ENCODE peak calls at places on chromosomes 2 and 18, in four cellular contexts. Q is A549, T is GM23248, Z is SJSA1. A is an unnamed sample.

GRCh38 chr2:65530547-65531320 is 98.3 kb upstream of the SPRED2 start:
- DNase-seq in T (peak), Q (no peak), Z (no peak), A (no peak)

GRCh38 chr18:22773944-22774343 is 159.2 kb upstream of the RBBP8 start:
- DNase-seq in Z (no peak), Q (no peak), T (no peak), A (no peak)

GRCh38 chr18:75223687-75224347 is 13.2 kb downstream of the TSHZ1 start:
- DNase-seq in Z (no peak), T (no peak), Q (no peak), A (no peak)

GRCh38 chr2:108911807-108912628 is 77.0 kb downstream of the EDAR start:
- DNase-seq in Z (peak), T (no peak), Q (no peak), A (no peak)

GRCh38 chr18:35267809-35268208 is 22.2 kb downstream of the ZSCAN30 start:
- DNase-seq in Q (no peak), T (no peak), Z (no peak), A (no peak)

GRCh38 chr2:160427629-160428424 is 65.8 kb downstream of the RBMS1 start:
- DNase-seq in Z (no peak), T (peak), Q (no peak), A (no peak)

GRCh38 chr2:203649176-203649814 is 57.1 kb upstream of the CD28 start:
- DNase-seq in Q (no peak), Z (no peak), T (no peak), A (no peak)

GRCh38 chr2:119253760-119254600 is 30.3 kb downstream of the STEAP3 start:
- DNase-seq in T (no peak), Q (no peak), Z (peak), A (no peak)

GRCh38 chr2:40401896-40402295 is 50.0 kb downstream of the SLC8A1 start:
- DNase-seq in Q (peak), Z (peak), T (peak), A (no peak)

GRCh38 chr2:21656330-21657075 is 532.7 kb downstream of the TDRD15 start:
- DNase-seq in Q (no peak), T (no peak), Z (no peak), A (no peak)

GRCh38 chr18:7104649-7105048 is 12.9 kb downstream of the LAMA1 start:
- DNase-seq in Z (peak), Q (no peak), T (no peak), A (no peak)

GRCh38 chr2:9736008-9736407 is 105.2 kb upstream of the YWHAQ start:
- DNase-seq in Q (no peak), Z (no peak), T (no peak), A (no peak)

GRCh38 chr2:134460583-134460998 is 206.7 kb downstream of the MGAT5 start:
- DNase-seq in Z (no peak), Q (peak), T (peak), A (peak)

GRCh38 chr2:181396575-181397062 is 60.6 kb upstream of the ITGA4 start:
- DNase-seq in Z (no peak), Q (no peak), T (peak), A (no peak)

GRCh38 chr2:234421-234820 is 29.4 kb downstream of the SH3YL1 start:
- DNase-seq in Q (no peak), T (no peak), Z (no peak), A (no peak)

DNA sequence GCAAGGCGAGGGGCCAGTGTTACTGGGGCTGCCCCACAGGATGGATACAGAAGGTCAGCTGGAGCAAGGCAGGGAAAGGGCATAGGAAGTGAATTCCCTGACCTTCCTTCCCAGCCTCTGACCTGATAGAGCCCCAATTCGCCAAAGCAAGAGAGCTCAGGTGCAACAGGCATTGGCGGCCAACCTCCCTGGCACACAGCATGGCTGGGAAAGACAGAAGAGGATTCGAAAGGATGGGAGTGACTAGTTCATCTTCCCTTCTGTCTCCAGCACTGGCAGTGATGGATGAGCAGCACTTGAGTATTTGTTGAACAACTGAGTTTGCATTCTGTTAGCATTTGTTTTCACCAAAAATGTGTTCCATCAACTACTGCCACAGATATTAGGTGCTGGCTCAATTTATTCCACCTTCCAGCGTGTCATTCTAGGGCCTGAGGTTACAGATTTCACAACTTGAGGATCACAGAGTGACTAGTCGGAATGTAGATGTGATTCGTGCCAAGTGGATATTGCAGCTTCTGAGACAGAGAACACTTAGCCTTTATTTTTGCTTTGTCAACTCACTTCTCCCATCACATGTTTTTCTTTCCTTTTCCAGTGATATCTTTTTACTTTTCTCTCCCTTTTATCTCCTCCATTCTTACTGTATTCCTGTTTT is 6.2 kb downstream of the COPS8 start:
- DNase-seq in T (peak), Z (no peak), Q (no peak), A (no peak)
- H3K27ac ChIP-seq in T (peak), Z (no peak), Q (no peak), A (no peak)

GRCh38 chr18:21686282-21687105 is 18.1 kb downstream of the ABHD3 start:
- DNase-seq in Q (no peak), Z (no peak), T (peak), A (no peak)

GRCh38 chr18:21678897-21679296 is 25.7 kb downstream of the ABHD3 start:
- DNase-seq in Z (no peak), T (no peak), Q (no peak), A (no peak)

GRCh38 chr18:21680148-21680547 is 24.4 kb downstream of the ABHD3 start:
- DNase-seq in Z (no peak), T (no peak), Q (no peak), A (no peak)

GRCh38 chr18:21684731-21685130 is 19.8 kb downstream of the ABHD3 start:
- DNase-seq in Z (no peak), T (no peak), Q (no peak), A (no peak)

GRCh38 chr18:21682276-21683051 is 22.1 kb downstream of the ABHD3 start:
- DNase-seq in T (peak), Q (no peak), Z (no peak), A (no peak)
- H3K27ac ChIP-seq in T (peak), Q (no peak), Z (peak), A (no peak)

GRCh38 chr18:56632070-56633022 is 6.0 kb downstream of the TXNL1 start:
- DNase-seq in T (no peak), Z (no peak), Q (no peak), A (no peak)
- H3K27ac ChIP-seq in T (no peak), Z (no peak), Q (no peak), A (no peak)

GRCh38 chr18:61852496-61852895 is 40.3 kb downstream of the RNF152 start:
- DNase-seq in Q (no peak), T (peak), Z (no peak), A (no peak)
- H3K27ac ChIP-seq in Q (no peak), T (peak), Z (peak), A (no peak)

GRCh38 chr2:36554531-36554930 is 43.4 kb downstream of the FEZ2 start:
- DNase-seq in T (no peak), Q (no peak), Z (no peak), A (no peak)

GRCh38 chr2:36556847-36557246 is 41.1 kb downstream of the FEZ2 start:
- DNase-seq in Q (no peak), Z (no peak), T (peak), A (no peak)

GRCh38 chr2:36550006-36550405 is 48.0 kb downstream of the FEZ2 start:
- DNase-seq in T (no peak), Q (no peak), Z (no peak), A (no peak)

GRCh38 chr2:36555789-36556188 is 42.2 kb downstream of the FEZ2 start:
- DNase-seq in Q (no peak), T (no peak), Z (no peak), A (no peak)

DNA sequence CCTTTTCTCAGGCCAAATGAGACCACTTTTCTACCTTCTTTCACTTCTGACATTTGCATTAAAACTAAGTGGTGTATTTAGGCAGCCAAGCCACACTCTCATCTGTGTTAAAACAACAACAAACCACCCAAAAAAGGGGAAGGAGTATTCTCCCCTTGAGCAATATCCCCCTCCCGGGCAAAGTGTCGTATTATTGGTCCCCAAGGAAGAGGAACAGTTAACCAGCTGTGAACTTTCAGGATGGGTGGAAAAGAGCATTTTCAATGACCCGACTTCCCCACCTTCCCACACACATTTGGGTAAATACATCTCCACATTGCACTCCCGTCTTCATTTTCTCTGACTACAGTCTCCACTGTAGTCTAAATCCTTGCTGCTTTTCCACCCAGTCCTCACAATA is 44.3 kb downstream of the FEZ2 start:
- DNase-seq in T (no peak), Z (no peak), Q (no peak), A (no peak)
- H3K27ac ChIP-seq in T (peak), Z (no peak), Q (peak), A (no peak)

A was measured in iPS DF 6.9.